ENCODE peak calls at places on chromosome 22, in five cellular contexts. A is neuronal stem cell; C is CD8-positive, alpha-beta memory T cell; K is mesendoderm; W is brain microvascular endothelial cell. U is an unnamed sample.

GRCh38 chr22:45638834-45639746 is 32.5 kb upstream of the ATXN10 start:
- DNase-seq in K (no peak), W (peak), A (no peak), C (no peak), U (no peak)

GRCh38 chr22:26320469-26320868 is 108.6 kb upstream of the ASPHD2 start:
- DNase-seq in W (no peak), A (no peak), K (no peak), C (no peak), U (no peak)

GRCh38 chr22:35397095-35397904 is 2.6 kb upstream of the MCM5 start:
- DNase-seq in W (no peak), A (no peak), C (no peak), K (peak), U (no peak)

GRCh38 chr22:37043828-37044538 is 7.6 kb upstream of the KCTD17 start:
- DNase-seq in K (peak), A (no peak), C (no peak), W (no peak), U (no peak)

GRCh38 chr22:24421428-24421931 is 5.9 kb upstream of the ADORA2A start:
- DNase-seq in A (no peak), K (peak), W (no peak), C (peak), U (no peak)

GRCh38 chr22:23098718-23099524 is 28.6 kb downstream of the GNAZ start:
- DNase-seq in K (no peak), A (no peak), C (no peak), W (no peak), U (no peak)

GRCh38 chr22:23767673-23768548 is at the start of gene CHCHD10:
- DNase-seq in C (peak), A (peak), W (peak), K (peak), U (peak)

GRCh38 chr22:26481694-26482093 is 1.9 kb downstream of the HPS4 start:
- DNase-seq in K (no peak), C (no peak), W (no peak), A (no peak), U (no peak)

GRCh38 chr22:36141481-36141880 is 19.1 kb downstream of the APOL3 start:
- DNase-seq in C (no peak), K (no peak), A (no peak), W (no peak), U (no peak)

GRCh38 chr22:19800761-19801244 is 40.2 kb downstream of the TBX1 start:
- DNase-seq in C (no peak), K (peak), W (peak), A (no peak), U (no peak)

GRCh38 chr22:32920032-32920628 is 118.6 kb downstream of the TIMP3 start:
- DNase-seq in C (no peak), K (no peak), W (no peak), A (no peak), U (no peak)

GRCh38 chr22:48372395-48372794 is 1455.3 kb downstream of the BRD1 start:
- DNase-seq in W (no peak), C (no peak), A (no peak), K (peak), U (no peak)

GRCh38 chr22:33921576-33922181 is 1.4 kb upstream of the LARGE1 start:
- DNase-seq in K (peak), A (peak), C (no peak), W (peak), U (no peak)

GRCh38 chr22:35349368-35349703 is 31.6 kb upstream of the HMOX1 start:
- DNase-seq in A (no peak), C (no peak), W (no peak), K (no peak), U (no peak)

GRCh38 chr22:26778372-26778771 is 121.0 kb downstream of the MIAT start:
- DNase-seq in A (no peak), K (no peak), C (no peak), W (no peak), U (no peak)

GRCh38 chr22:23638611-23639010 is 6.5 kb upstream of the DRICH1 start:
- DNase-seq in A (no peak), C (no peak), K (no peak), W (no peak), U (no peak)

GRCh38 chr22:47406180-47406723 is 643.8 kb downstream of the TBC1D22A start:
- DNase-seq in A (no peak), C (no peak), K (no peak), W (no peak), U (no peak)

GRCh38 chr22:31754813-31755212 is 994 bp downstream of the DEPDC5 start:
- DNase-seq in C (no peak), K (peak), W (no peak), A (no peak), U (no peak)

GRCh38 chr22:23248583-23248982 is 68.3 kb downstream of the BCR start:
- DNase-seq in W (peak), C (no peak), A (no peak), K (peak), U (no peak)

GRCh38 chr22:46377566-46378498 is 42.3 kb downstream of the TRMU start:
- DNase-seq in K (peak), A (peak), W (no peak), C (no peak), U (no peak)

GRCh38 chr22:36776722-36777121 is 803 bp upstream of the IFT27 start:
- DNase-seq in K (no peak), A (no peak), C (no peak), W (no peak), U (no peak)

GRCh38 chr22:18997925-18998315 is 61.8 kb upstream of the PRODH start:
- DNase-seq in K (peak), C (no peak), A (no peak), W (no peak), U (no peak)

GRCh38 chr22:25169278-25170031 is 30.2 kb upstream of the CRYBB3 start:
- DNase-seq in W (no peak), A (no peak), C (no peak), K (no peak), U (no peak)

GRCh38 chr22:24178502-24179440 is 2.5 kb upstream of the SUSD2 start:
- DNase-seq in A (no peak), W (no peak), K (peak), C (no peak), U (no peak)

GRCh38 chr22:31084811-31085492 is 3.8 kb downstream of the SMTN start:
- DNase-seq in W (peak), K (peak), C (peak), A (peak), U (peak)

GRCh38 chr22:32708835-32709234 is 92.7 kb upstream of the TIMP3 start:
- DNase-seq in A (no peak), W (no peak), K (no peak), C (no peak), U (no peak)

GRCh38 chr22:40690370-40690769 is 11.1 kb downstream of the MCHR1 start:
- DNase-seq in A (no peak), C (peak), W (no peak), K (no peak), U (no peak)

GRCh38 chr22:24567668-24568067 is 11.9 kb downstream of the SNRPD3 start:
- DNase-seq in A (no peak), C (no peak), K (no peak), W (no peak), U (no peak)

DNA sequence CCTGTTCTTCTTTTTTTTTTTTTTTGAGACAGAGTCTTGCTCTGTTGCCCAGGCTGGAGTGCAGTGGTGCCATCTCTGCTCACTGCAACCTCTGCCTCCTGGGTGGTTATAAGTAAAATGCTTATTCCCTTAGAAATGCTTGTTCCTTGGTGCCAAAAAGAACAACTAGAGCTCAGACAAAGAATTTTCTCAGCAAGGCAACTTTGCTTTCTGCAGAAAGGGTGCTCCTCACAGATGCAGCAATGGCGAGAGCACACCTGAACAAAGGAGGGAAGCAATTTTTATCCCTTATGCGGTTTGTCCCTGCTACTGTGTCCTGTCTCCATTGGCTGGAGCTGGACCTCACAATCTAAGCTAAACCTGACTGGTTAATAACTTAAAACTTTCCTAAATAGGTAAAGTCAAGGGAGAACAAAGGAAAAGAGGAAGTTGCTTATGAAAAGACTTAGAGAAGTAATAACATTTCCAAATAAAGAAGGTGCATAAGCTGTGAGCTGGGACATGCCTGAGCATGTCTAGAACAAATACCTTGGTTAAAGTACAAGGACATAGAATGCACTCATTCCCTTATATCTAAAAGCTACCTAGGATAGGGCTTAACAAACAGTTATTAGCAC is 90.0 kb upstream of the PRR5 start:
- DNase-seq in K (no peak), A (no peak), W (no peak), C (no peak), U (no peak)
- H3K4me3 ChIP-seq in K (no peak), A (no peak), W (no peak), C (no peak), U (no peak)

GRCh38 chr22:49592780-49593501 is 234.7 kb downstream of the BRD1 start:
- DNase-seq in W (no peak), C (no peak), K (no peak), A (no peak), U (no peak)
- H3K27ac ChIP-seq in W (no peak), C (no peak), K (no peak), A (no peak), U (no peak)

DNA sequence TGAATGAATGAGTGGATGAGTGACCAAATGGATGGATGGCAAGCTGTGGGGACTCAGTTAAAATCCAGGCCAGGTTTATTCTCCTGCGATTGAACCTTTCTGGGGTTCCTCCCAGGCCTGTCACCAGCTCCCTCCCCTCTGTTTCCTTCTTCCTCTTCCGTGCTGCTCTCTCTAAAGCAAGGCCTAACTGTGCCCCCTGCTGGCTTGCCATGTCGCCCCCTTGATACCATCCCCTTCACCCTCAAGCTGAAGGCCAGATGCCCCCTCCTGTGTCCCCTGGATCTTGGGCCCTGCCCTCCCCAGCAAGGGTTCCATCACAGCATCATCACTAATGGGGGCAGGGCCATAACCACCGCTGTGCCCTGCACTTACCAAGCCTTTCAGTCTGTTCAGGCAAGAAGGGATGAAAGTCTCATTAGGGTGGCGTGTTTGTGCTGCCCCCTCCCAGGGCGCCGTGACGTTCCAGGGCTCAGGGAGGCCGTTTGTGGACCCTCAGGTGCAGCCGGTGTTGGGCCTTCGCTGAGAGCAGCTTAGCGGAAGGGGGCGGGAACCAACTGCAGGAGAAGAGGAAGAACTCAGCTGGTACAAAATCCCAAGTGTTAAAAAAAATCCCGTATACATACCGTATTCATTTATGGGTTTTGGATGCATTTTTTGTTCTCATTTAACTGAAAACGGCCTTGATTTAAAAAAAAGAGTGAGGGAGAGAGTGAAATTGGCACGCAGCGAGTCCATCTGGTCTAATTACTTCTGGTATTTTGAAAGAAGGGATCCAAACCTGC is 69.9 kb downstream of the MPPED1 start:
- DNase-seq in C (peak), K (peak), W (no peak), A (no peak), U (no peak)
- H3K4me3 ChIP-seq in C (no peak), K (no peak), W (no peak), A (no peak), U (no peak)

DNA sequence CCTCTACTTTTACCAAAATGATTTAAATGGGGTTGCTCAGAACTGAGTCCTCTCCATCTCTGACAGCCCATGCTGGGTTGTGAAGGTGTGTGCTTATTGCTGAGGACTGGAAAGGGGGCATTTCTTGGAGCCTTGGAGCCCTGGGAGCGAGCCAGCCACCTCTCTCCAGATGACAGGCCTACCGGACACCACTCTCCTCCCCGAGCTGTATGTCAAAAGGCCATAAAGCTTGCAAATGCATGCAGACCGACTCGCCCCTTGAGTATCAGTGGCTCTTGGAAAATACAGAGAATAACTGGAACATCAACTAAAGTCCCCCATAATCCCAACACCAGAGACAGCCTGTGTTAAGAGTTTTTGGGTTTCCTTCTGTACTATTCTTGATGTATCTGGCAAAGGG is 67.9 kb upstream of the PITPNB start:
- DNase-seq in W (no peak), A (no peak), C (no peak), K (no peak), U (no peak)
- H3K27ac ChIP-seq in W (no peak), A (no peak), C (no peak), K (no peak), U (no peak)

DNA sequence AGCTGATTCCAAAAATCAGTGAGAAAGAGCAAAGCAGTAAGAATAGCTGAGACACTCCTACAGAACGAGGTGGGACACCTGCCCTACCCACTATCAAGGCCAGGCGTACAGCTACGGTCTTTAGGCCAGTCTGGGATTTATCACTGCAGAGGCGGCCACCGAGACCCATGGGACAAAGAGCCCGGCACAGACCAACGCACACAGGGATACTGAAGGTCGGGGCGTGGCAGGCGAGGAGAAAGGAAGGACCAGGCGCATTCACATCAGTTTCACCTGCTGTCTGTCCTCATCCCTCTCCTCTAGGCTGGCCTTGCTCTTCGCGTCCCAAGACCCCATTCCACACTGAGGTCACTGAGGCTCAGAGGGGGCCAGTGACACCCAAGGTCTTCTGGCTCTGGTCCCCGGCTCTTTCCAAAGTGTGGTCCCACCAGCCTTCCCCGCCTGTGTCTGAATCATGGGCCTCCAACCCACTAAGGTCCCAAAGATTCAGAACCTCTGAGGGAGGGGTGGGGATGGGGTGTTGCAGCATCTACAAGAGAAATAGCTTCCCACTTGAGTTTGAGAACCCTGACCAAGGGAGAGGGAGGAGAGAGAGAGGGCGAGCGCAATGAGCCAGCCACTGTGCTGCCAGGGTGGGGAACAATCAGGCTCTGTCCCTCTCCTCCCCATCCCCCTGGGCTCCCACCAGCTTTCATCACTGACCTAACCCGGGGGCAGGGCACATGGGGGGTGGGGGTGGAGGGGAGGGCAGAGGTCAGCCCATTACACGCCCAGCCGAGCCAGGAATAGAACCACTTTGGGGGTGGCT is 7.2 kb upstream of the PICK1 start:
- DNase-seq in W (no peak), C (no peak), A (no peak), K (no peak), U (no peak)
- H3K4me3 ChIP-seq in W (no peak), C (no peak), A (peak), K (no peak), U (no peak)

GRCh38 chr22:50118557-50119168 is 28.9 kb downstream of the MOV10L1 start:
- DNase-seq in K (peak), C (no peak), A (no peak), W (peak), U (no peak)
- H3K27ac ChIP-seq in K (no peak), C (peak), A (no peak), W (peak), U (no peak)

DNA sequence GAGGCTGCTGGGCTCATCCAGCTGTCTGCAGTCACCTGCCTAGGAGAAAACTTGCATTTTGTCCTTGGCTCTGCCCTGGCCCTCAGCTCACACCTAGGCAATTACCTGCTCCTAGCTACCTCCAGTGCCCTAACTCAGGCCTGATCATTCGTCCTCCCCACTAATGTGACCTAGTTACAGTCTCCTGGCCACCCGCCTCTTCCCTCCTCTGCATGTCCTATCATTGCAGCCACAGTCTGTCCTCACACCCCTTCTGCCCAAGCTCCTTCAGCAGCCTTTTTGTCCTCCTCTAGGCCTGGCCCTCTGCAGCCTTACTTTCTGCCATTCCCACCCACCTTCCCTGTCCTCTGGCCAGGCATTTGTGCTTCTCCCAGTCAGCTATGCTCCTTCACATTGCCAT is 17.7 kb upstream of the CCDC134 start:
- DNase-seq in C (no peak), W (no peak), K (no peak), A (no peak), U (no peak)
- H3K4me3 ChIP-seq in C (peak), W (no peak), K (no peak), A (no peak), U (peak)

U was measured in effector memory CD4-positive, alpha-beta T cell.